ENCODE peak calls at places on chromosomes 7 and 10, in ten cellular contexts. G, T, V, N, Q, U, L, J, D and H are unnamed samples.

GRCh38 chr7:16739863-16740622 is 13.5 kb upstream of the TSPAN13 start:
- DNase-seq in G (no peak), T (no peak), V (peak), N (no peak), Q (peak), U (peak), L (no peak), J (no peak), D (no peak), H (no peak)

GRCh38 chr7:135253851-135254815 is 20.5 kb downstream of the STRA8 start:
- DNase-seq in G (peak), T (no peak), V (peak), N (no peak), Q (peak), U (peak), L (no peak), J (no peak), D (peak), H (no peak)

GRCh38 chr10:124651402-124651887 is 92.7 kb downstream of the FAM53B start:
- DNase-seq in G (no peak), T (no peak), V (no peak), N (no peak), Q (no peak), U (no peak), L (no peak), J (no peak), D (no peak), H (no peak)

GRCh38 chr10:97540669-97541500 is 31.7 kb upstream of the ANKRD2 start:
- DNase-seq in G (no peak), T (no peak), V (no peak), N (peak), Q (no peak), U (no peak), L (peak), J (no peak), D (no peak), H (no peak)

GRCh38 chr7:78020874-78021249 is 222.3 kb downstream of the PHTF2 start:
- DNase-seq in G (no peak), T (no peak), V (no peak), N (no peak), Q (no peak), U (no peak), L (no peak), J (no peak), D (no peak), H (no peak)

GRCh38 chr7:45055016-45055415 is 33.8 kb downstream of the NACAD start:
- DNase-seq in G (no peak), T (no peak), V (no peak), N (no peak), Q (no peak), U (no peak), L (no peak), J (no peak), D (no peak), H (no peak)

GRCh38 chr7:30694218-30694745 is 12.0 kb upstream of the CRHR2 start:
- DNase-seq in G (no peak), T (no peak), V (no peak), N (no peak), Q (no peak), U (no peak), L (peak), J (no peak), D (no peak), H (no peak)

GRCh38 chr10:67801118-67801517 is 36.9 kb downstream of the DNAJC12 start:
- DNase-seq in G (no peak), T (no peak), V (no peak), N (no peak), Q (no peak), U (no peak), L (no peak), J (no peak), D (no peak), H (no peak)

GRCh38 chr7:82567841-82568240 is 124.3 kb upstream of the CACNA2D1 start:
- DNase-seq in G (no peak), T (no peak), V (no peak), N (no peak), Q (no peak), U (no peak), L (no peak), J (no peak), D (no peak), H (no peak)

GRCh38 chr10:85679696-85680095 is 686.9 kb downstream of the GRID1 start:
- DNase-seq in G (no peak), T (no peak), V (no peak), N (no peak), Q (no peak), U (no peak), L (no peak), J (no peak), D (no peak), H (no peak)

GRCh38 chr10:95646160-95646559 is 10.4 kb downstream of the ALDH18A1 start:
- DNase-seq in G (no peak), T (no peak), V (no peak), N (no peak), Q (no peak), U (no peak), L (no peak), J (no peak), D (no peak), H (no peak)

GRCh38 chr7:139791316-139791715 is 13.5 kb upstream of the HIPK2 start:
- DNase-seq in G (no peak), T (no peak), V (no peak), N (no peak), Q (no peak), U (no peak), L (no peak), J (no peak), D (no peak), H (no peak)

GRCh38 chr7:101817930-101818698 is 688 bp downstream of the CUX1 start:
- DNase-seq in G (no peak), T (no peak), V (no peak), N (no peak), Q (peak), U (no peak), L (no peak), J (no peak), D (no peak), H (no peak)

GRCh38 chr7:101817031-101817929 is at the start of gene CUX1:
- DNase-seq in G (peak), T (peak), V (peak), N (peak), Q (no peak), U (no peak), L (no peak), J (peak), D (peak), H (peak)

GRCh38 chr7:101814996-101815825 is 2.2 kb upstream of the CUX1 start:
- DNase-seq in G (peak), T (peak), V (peak), N (peak), Q (peak), U (no peak), L (peak), J (peak), D (peak), H (peak)

GRCh38 chr7:101815826-101816488 is 1.5 kb upstream of the CUX1 start:
- DNase-seq in G (peak), T (peak), V (peak), N (peak), Q (peak), U (peak), L (peak), J (peak), D (peak), H (peak)

GRCh38 chr7:101816499-101817030 is 861 bp upstream of the CUX1 start:
- DNase-seq in G (peak), T (peak), V (peak), N (no peak), Q (peak), U (no peak), L (peak), J (peak), D (peak), H (peak)
- TF ChIP-seq CTCF in G (no peak), T (no peak), V (no peak), N (no peak), Q (peak), U (no peak), L (peak), J (no peak), D (no peak), H (no peak)

GRCh38 chr10:104329754-104330153 is 8.5 kb downstream of the ITPRIP start:
- DNase-seq in G (no peak), T (no peak), V (peak), N (no peak), Q (peak), U (peak), L (no peak), J (no peak), D (no peak), H (no peak)

GRCh38 chr10:104326991-104327610 is 11.2 kb downstream of the ITPRIP start:
- DNase-seq in G (no peak), T (no peak), V (no peak), N (no peak), Q (no peak), U (no peak), L (no peak), J (no peak), D (no peak), H (no peak)

GRCh38 chr10:104328636-104328915 is 9.7 kb downstream of the ITPRIP start:
- DNase-seq in G (no peak), T (no peak), V (no peak), N (no peak), Q (no peak), U (no peak), L (no peak), J (no peak), D (no peak), H (no peak)

GRCh38 chr10:104328916-104329710 is 9.2 kb downstream of the ITPRIP start:
- DNase-seq in G (peak), T (peak), V (peak), N (peak), Q (peak), U (peak), L (peak), J (peak), D (no peak), H (no peak)

GRCh38 chr10:104327745-104328635 is 10.3 kb downstream of the ITPRIP start:
- DNase-seq in G (peak), T (peak), V (peak), N (peak), Q (peak), U (no peak), L (no peak), J (peak), D (peak), H (peak)
- TF ChIP-seq CTCF in G (no peak), T (no peak), V (no peak), N (no peak), Q (peak), U (no peak), L (no peak), J (no peak), D (no peak), H (no peak)

GRCh38 chr10:87661861-87662785 is 2.4 kb downstream of the PAPSS2 start:
- DNase-seq in G (no peak), T (no peak), V (no peak), N (peak), Q (peak), U (no peak), L (no peak), J (no peak), D (no peak), H (no peak)
- TF ChIP-seq CTCF in G (no peak), T (no peak), V (no peak), N (no peak), Q (no peak), U (no peak), L (no peak), J (no peak), D (no peak), H (no peak)

GRCh38 chr7:107660381-107661080 is at the start of gene SLC26A4:
- DNase-seq in G (peak), T (no peak), V (no peak), N (peak), Q (no peak), U (no peak), L (no peak), J (peak), D (peak), H (peak)

GRCh38 chr7:107663196-107663595 is 2.6 kb downstream of the SLC26A4 start:
- DNase-seq in G (no peak), T (no peak), V (no peak), N (peak), Q (no peak), U (no peak), L (no peak), J (no peak), D (no peak), H (no peak)

GRCh38 chr7:107661865-107662379 is 1.3 kb downstream of the SLC26A4 start:
- DNase-seq in G (no peak), T (no peak), V (no peak), N (peak), Q (no peak), U (no peak), L (no peak), J (peak), D (no peak), H (no peak)

GRCh38 chr7:107659666-107660065 is 962 bp upstream of the SLC26A4 start:
- DNase-seq in G (no peak), T (no peak), V (peak), N (no peak), Q (peak), U (peak), L (no peak), J (no peak), D (no peak), H (no peak)

DNA sequence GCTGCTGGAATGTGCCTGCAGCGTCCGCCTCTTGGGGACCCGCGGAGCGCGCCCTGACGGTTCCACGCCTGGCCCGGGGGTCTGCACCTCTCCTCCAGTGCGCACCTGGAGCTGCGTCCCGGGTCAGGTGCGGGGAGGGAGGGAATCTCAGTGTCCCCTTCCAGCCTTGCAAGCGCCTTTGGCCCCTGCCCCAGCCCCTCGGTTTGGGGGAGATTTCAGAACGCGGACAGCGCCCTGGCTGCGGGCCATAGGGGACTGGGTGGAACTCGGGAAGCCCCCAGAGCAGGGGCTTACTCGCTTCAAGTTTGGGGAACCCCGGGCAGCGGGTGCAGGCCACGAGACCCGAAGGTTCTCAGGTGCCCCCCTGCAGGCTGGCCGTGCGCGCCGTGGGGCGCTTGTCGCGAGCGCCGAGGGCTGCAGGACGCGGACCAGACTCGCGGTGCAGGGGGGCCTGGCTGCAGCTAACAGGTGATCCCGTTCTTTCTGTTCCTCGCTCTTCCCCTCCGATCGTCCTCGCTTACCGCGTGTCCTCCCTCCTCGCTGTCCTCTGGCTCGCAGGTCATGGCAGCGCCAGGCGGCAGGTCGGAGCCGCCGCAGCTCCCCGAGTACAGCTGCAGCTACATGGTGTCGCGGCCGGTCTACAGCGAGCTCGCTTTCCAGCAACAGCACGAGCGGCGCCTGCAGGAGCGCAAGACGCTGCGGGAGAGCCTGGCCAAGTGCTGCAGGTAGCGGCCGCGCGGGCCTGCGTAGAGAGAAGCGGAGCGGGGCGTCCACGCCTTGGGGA is 645 bp downstream of the SLC26A4 start:
- DNase-seq in G (peak), T (peak), V (peak), N (peak), Q (peak), U (no peak), L (peak), J (peak), D (peak), H (peak)
- TF ChIP-seq CTCF in G (no peak), T (peak), V (no peak), N (no peak), Q (no peak), U (no peak), L (peak), J (peak), D (peak), H (peak)

DNA sequence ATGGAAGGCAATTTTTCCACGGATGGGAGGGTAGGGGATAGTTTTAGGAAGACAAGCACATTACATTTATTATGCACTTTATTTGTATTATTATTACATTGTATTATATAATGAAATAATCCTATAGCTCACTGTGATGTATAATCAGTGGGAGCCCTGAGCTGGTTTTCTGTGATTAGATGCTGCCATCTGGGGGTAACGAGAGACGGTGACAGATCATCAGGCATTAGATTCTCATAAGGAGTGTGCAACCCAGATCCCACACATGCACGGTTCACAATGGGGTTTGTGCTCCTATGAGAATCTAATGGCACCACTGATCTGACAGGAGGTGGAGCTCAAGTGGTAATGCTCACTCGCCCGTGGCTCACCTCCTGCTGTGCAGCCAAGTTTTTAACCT is 103.9 kb upstream of the STK17A start:
- DNase-seq in G (no peak), T (no peak), V (peak), N (no peak), Q (no peak), U (no peak), L (peak), J (no peak), D (no peak), H (no peak)
- TF ChIP-seq CTCF in G (no peak), T (peak), V (no peak), N (no peak), Q (no peak), U (no peak), L (peak), J (peak), D (no peak), H (no peak)

DNA sequence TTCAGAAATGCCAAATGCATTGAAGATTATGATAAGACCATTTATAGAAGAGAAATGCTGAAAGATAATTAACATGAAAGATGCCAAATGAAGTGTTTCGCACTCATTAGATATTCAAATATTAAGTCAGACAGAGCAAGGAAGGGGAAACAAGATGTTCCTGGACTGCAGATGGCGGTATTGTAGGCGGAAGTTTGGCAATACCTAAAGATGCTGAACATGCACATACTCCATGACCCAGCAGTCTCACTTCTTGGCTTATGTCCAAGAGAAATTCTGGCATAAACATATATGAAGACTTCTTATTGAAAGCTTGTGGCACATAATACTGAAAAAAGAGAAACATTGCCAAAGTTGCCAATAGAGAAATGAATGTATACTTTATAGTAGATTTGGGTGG is 325.4 kb upstream of the SEMA3C start:
- DNase-seq in G (no peak), T (no peak), V (peak), N (no peak), Q (peak), U (peak), L (peak), J (no peak), D (no peak), H (no peak)
- TF ChIP-seq CTCF in G (no peak), T (no peak), V (peak), N (no peak), Q (peak), U (peak), L (peak), J (peak), D (no peak), H (no peak)

GRCh38 chr7:130032698-130033097 is 18.5 kb downstream of the ZC3HC1 start:
- DNase-seq in G (no peak), T (no peak), V (no peak), N (no peak), Q (no peak), U (no peak), L (no peak), J (no peak), D (no peak), H (no peak)

GRCh38 chr7:130040576-130040975 is 10.6 kb downstream of the ZC3HC1 start:
- DNase-seq in G (no peak), T (no peak), V (no peak), N (no peak), Q (no peak), U (no peak), L (no peak), J (no peak), D (no peak), H (no peak)

GRCh38 chr7:130037703-130038102 is 13.5 kb downstream of the ZC3HC1 start:
- DNase-seq in G (no peak), T (no peak), V (no peak), N (no peak), Q (peak), U (no peak), L (no peak), J (no peak), D (no peak), H (no peak)
- TF ChIP-seq CTCF in G (no peak), T (peak), V (peak), N (peak), Q (peak), U (peak), L (no peak), J (peak), D (peak), H (no peak)

GRCh38 chr7:104272767-104273384 is 55.5 kb upstream of the LHFPL3 start:
- DNase-seq in G (peak), T (no peak), V (peak), N (peak), Q (peak), U (peak), L (peak), J (no peak), D (no peak), H (no peak)
- TF ChIP-seq CTCF in G (peak), T (peak), V (peak), N (peak), Q (peak), U (peak), L (peak), J (peak), D (peak), H (peak)

GRCh38 chr10:11787846-11788245 is 35.3 kb upstream of the PROSER2 start:
- DNase-seq in G (no peak), T (no peak), V (no peak), N (no peak), Q (no peak), U (no peak), L (no peak), J (no peak), D (no peak), H (no peak)

GRCh38 chr10:11781114-11781513 is 38.9 kb downstream of the ECHDC3 start:
- DNase-seq in G (no peak), T (no peak), V (no peak), N (no peak), Q (no peak), U (no peak), L (no peak), J (no peak), D (no peak), H (no peak)

GRCh38 chr10:11783558-11783865 is 39.6 kb upstream of the PROSER2 start:
- DNase-seq in G (no peak), T (no peak), V (peak), N (no peak), Q (no peak), U (no peak), L (no peak), J (no peak), D (no peak), H (no peak)

GRCh38 chr10:11787374-11787773 is 35.8 kb upstream of the PROSER2 start:
- DNase-seq in G (no peak), T (no peak), V (no peak), N (no peak), Q (no peak), U (no peak), L (no peak), J (no peak), D (no peak), H (no peak)

DNA sequence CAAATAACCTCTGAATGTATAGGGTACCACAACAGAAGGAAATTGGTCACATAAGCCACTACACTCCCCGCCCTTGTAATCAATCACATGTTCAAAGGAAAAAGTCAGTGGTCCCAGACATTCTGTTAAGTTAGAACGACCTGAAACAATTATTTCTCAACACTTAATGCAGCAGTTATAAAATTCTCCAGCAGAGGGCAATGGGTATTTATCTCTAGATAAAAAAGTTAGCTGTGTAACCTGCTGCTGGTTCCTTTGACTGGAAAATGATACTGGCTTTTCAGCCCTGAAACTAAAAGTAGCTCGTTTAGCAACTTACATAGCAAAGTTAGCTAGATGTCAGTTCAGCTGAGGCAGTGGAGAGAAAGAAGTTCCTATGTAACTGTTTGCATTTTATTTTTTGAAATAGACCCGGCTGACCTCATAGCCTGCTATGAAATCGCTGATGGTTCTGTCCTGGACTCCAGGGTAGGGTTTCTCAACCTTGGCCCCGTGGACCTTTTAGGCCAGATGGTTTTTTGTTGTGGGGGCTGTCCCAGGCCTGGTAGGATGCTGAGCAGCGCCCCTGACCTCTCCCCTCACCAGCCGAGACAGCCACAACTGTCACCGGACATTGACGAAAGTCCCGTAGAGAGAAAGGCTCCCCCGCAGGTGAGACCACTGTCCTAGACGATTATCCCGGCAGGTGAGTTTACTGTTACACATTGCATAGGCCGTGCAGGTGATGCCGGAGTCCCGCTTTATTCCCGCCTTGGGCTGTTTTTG is 40.2 kb upstream of the PROSER2 start:
- DNase-seq in G (peak), T (peak), V (peak), N (peak), Q (peak), U (peak), L (no peak), J (peak), D (no peak), H (peak)
- TF ChIP-seq CTCF in G (peak), T (peak), V (peak), N (peak), Q (peak), U (peak), L (peak), J (peak), D (peak), H (peak)

GRCh38 chr10:132536964-132537712 is 449 bp upstream of the INPP5A start:
- DNase-seq in G (peak), T (peak), V (peak), N (peak), Q (peak), U (peak), L (peak), J (peak), D (peak), H (peak)
- TF ChIP-seq CTCF in G (no peak), T (peak), V (no peak), N (no peak), Q (peak), U (no peak), L (peak), J (peak), D (peak), H (no peak)